ENCODE peak calls at places on chromosomes 4 and X, in eight cellular contexts. One of them, this sample, is unnamed.

GRCh38 chr4:87005369-87005689 is 70.5 kb downstream of the AFF1 start:
- DNase-seq in IMR-90: no peak
- DNase-seq in sigmoid colon: no peak
- DNase-seq in stomach: no peak
- DNase-seq in heart left ventricle: no peak
- DNase-seq in K562: no peak
- DNase-seq in spleen: no peak
- DNase-seq in upper lobe of left lung: no peak
- DNase-seq in this sample: no peak

GRCh38 chr4:107906458-107907100 is 24.8 kb upstream of the CYP2U1 start:
- DNase-seq in IMR-90: no peak
- DNase-seq in sigmoid colon: no peak
- DNase-seq in stomach: no peak
- DNase-seq in heart left ventricle: no peak
- DNase-seq in K562: no peak
- DNase-seq in spleen: no peak
- DNase-seq in upper lobe of left lung: no peak
- DNase-seq in this sample: no peak

GRCh38 chrX:6041630-6042029 is 187.0 kb downstream of the NLGN4X start:
- DNase-seq in IMR-90: no peak
- DNase-seq in sigmoid colon: no peak
- DNase-seq in stomach: no peak
- DNase-seq in heart left ventricle: no peak
- DNase-seq in K562: no peak
- DNase-seq in spleen: no peak
- DNase-seq in upper lobe of left lung: no peak
- DNase-seq in this sample: no peak

GRCh38 chr4:4461850-4462249 is 74.9 kb downstream of the NSG1 start:
- DNase-seq in IMR-90: no peak
- DNase-seq in sigmoid colon: no peak
- DNase-seq in stomach: peak; percentile 43
- DNase-seq in heart left ventricle: no peak
- DNase-seq in K562: no peak
- DNase-seq in spleen: no peak
- DNase-seq in upper lobe of left lung: peak; percentile 46
- DNase-seq in this sample: no peak

GRCh38 chrX:10159069-10159468 is 2.3 kb downstream of the CLCN4 start:
- DNase-seq in IMR-90: no peak
- DNase-seq in sigmoid colon: no peak
- DNase-seq in stomach: no peak
- DNase-seq in heart left ventricle: no peak
- DNase-seq in K562: peak; percentile 42
- DNase-seq in spleen: no peak
- DNase-seq in upper lobe of left lung: no peak
- DNase-seq in this sample: no peak

GRCh38 chr4:153649572-153649991 is 34.5 kb upstream of the TLR2 start:
- DNase-seq in IMR-90: peak; percentile 42
- DNase-seq in sigmoid colon: no peak
- DNase-seq in stomach: no peak
- DNase-seq in heart left ventricle: no peak
- DNase-seq in K562: no peak
- DNase-seq in spleen: no peak
- DNase-seq in upper lobe of left lung: no peak
- DNase-seq in this sample: no peak

GRCh38 chrX:154046262-154046771 is 26.6 kb upstream of the IRAK1 start:
- DNase-seq in IMR-90: peak; percentile 86
- DNase-seq in sigmoid colon: peak; percentile 80
- DNase-seq in stomach: no peak
- DNase-seq in heart left ventricle: peak; percentile 47
- DNase-seq in K562: no peak
- DNase-seq in spleen: no peak
- DNase-seq in upper lobe of left lung: no peak
- DNase-seq in this sample: no peak

GRCh38 chrX:115579786-115580294 is 18.9 kb downstream of the PLS3 start:
- DNase-seq in IMR-90: no peak
- DNase-seq in sigmoid colon: no peak
- DNase-seq in stomach: no peak
- DNase-seq in heart left ventricle: no peak
- DNase-seq in K562: no peak
- DNase-seq in spleen: no peak
- DNase-seq in upper lobe of left lung: no peak
- DNase-seq in this sample: no peak

GRCh38 chr4:29151584-29151983 is 1568.6 kb upstream of the PCDH7 start:
- DNase-seq in IMR-90: peak; percentile 52
- DNase-seq in sigmoid colon: no peak
- DNase-seq in stomach: no peak
- DNase-seq in heart left ventricle: no peak
- DNase-seq in K562: no peak
- DNase-seq in spleen: no peak
- DNase-seq in upper lobe of left lung: no peak
- DNase-seq in this sample: no peak

GRCh38 chrX:16838202-16839066 is 31.7 kb downstream of the RBBP7 start:
- DNase-seq in IMR-90: peak; percentile 80
- DNase-seq in sigmoid colon: no peak
- DNase-seq in stomach: peak; percentile 41
- DNase-seq in heart left ventricle: peak; percentile 52
- DNase-seq in K562: no peak
- DNase-seq in spleen: no peak
- DNase-seq in upper lobe of left lung: no peak
- DNase-seq in this sample: no peak

DNA sequence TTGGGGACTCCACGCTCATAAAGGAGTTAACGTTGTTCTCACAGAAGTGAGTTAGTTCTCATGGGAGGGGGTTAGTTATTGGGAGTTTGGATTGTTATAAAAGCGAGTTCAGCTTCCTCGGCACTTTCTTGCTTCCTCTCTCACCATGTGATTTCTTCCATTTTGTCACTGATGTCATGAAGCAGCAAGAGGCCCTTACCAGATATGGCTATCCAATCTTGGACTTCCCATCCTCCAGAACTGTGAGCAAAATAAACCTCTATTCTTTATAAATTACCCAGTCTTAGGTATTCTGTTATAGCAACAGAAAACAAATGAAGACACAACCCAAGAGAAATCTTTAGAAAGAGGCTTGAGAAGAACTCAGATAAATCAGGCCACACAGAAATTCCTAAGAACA is 29.5 kb downstream of the RELL1 start:
- DNase-seq in IMR-90: no peak
- DNase-seq in sigmoid colon: no peak
- DNase-seq in stomach: no peak
- DNase-seq in heart left ventricle: no peak
- DNase-seq in K562: no peak
- DNase-seq in spleen: no peak
- DNase-seq in upper lobe of left lung: no peak
- DNase-seq in this sample: no peak
- H3K4me1 ChIP-seq in IMR-90: peaks cover 3% of the 10 kb centered on the region
- H3K4me1 ChIP-seq in sigmoid colon: peaks cover 9% of the 10 kb centered on the region
- H3K4me1 ChIP-seq in stomach: peaks cover 41% of the 10 kb centered on the region
- H3K4me1 ChIP-seq in heart left ventricle: no peaks in the 10 kb centered on the region
- H3K4me1 ChIP-seq in K562: no peaks in the 10 kb centered on the region
- H3K4me1 ChIP-seq in spleen: peaks cover 4% of the 10 kb centered on the region
- H3K4me1 ChIP-seq in upper lobe of left lung: no peaks in the 10 kb centered on the region
- H3K4me1 ChIP-seq in this sample: peaks cover 2% of the 10 kb centered on the region

GRCh38 chrX:102155806-102156179 is at the start of gene BEX5:
- DNase-seq in IMR-90: no peak
- DNase-seq in sigmoid colon: peak; percentile 78
- DNase-seq in stomach: peak; percentile 72
- DNase-seq in heart left ventricle: peak; percentile 59
- DNase-seq in K562: peak; percentile 18
- DNase-seq in spleen: peak; percentile 83
- DNase-seq in upper lobe of left lung: peak; percentile 49
- DNase-seq in this sample: peak; percentile 41
- TF ChIP-seq POLR2A in IMR-90: no peak
- TF ChIP-seq POLR2A in sigmoid colon: no peak
- TF ChIP-seq POLR2A in stomach: no peak
- TF ChIP-seq POLR2A in heart left ventricle: no peak
- TF ChIP-seq POLR2A in K562: no peak
- TF ChIP-seq POLR2A in spleen: no peak
- TF ChIP-seq POLR2A in upper lobe of left lung: peak; percentile 41
- TF ChIP-seq POLR2A in this sample: peak; percentile 18

GRCh38 chr4:37717575-37717974 is 31.4 kb upstream of the RELL1 start:
- DNase-seq in IMR-90: peak; percentile 92
- DNase-seq in sigmoid colon: no peak
- DNase-seq in stomach: no peak
- DNase-seq in heart left ventricle: no peak
- DNase-seq in K562: no peak
- DNase-seq in spleen: no peak
- DNase-seq in upper lobe of left lung: no peak
- DNase-seq in this sample: no peak

GRCh38 chr4:37719021-37719420 is 32.8 kb upstream of the RELL1 start:
- DNase-seq in IMR-90: peak; percentile 40
- DNase-seq in sigmoid colon: no peak
- DNase-seq in stomach: no peak
- DNase-seq in heart left ventricle: no peak
- DNase-seq in K562: no peak
- DNase-seq in spleen: no peak
- DNase-seq in upper lobe of left lung: no peak
- DNase-seq in this sample: no peak

DNA sequence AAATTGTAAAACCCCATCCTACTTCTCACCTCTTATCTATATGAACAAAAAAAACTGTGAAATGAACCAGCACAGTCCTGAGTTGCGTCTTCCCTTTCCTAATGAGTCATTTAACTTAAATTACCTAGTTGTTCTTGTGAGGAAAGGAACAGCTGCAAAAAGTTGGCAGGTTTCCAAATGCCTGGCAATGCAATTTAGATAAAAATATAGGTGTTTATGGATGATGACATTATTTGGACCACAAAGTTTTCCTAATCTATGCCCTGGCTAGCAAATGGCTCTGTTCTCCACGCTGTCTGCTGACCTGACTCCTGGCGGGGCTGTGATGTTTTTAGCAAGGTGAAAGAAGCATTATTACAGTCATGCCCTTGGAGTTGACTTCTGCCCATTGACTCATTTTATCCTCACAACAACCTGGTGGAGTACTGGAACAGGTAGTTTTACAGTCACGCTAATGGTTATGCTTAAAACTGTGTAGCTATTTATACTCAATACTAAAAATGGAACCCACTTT is 29.8 kb upstream of the RELL1 start:
- DNase-seq in IMR-90: peak; percentile 66
- DNase-seq in sigmoid colon: no peak
- DNase-seq in stomach: no peak
- DNase-seq in heart left ventricle: peak; percentile 30
- DNase-seq in K562: no peak
- DNase-seq in spleen: no peak
- DNase-seq in upper lobe of left lung: no peak
- DNase-seq in this sample: peak; percentile 83
- TF ChIP-seq CTCF in IMR-90: no peak
- TF ChIP-seq CTCF in sigmoid colon: no peak
- TF ChIP-seq CTCF in stomach: no peak
- TF ChIP-seq CTCF in heart left ventricle: no peak
- TF ChIP-seq CTCF in K562: no peak
- TF ChIP-seq CTCF in spleen: no peak
- TF ChIP-seq CTCF in upper lobe of left lung: no peak
- TF ChIP-seq CTCF in this sample: no peak

DNA sequence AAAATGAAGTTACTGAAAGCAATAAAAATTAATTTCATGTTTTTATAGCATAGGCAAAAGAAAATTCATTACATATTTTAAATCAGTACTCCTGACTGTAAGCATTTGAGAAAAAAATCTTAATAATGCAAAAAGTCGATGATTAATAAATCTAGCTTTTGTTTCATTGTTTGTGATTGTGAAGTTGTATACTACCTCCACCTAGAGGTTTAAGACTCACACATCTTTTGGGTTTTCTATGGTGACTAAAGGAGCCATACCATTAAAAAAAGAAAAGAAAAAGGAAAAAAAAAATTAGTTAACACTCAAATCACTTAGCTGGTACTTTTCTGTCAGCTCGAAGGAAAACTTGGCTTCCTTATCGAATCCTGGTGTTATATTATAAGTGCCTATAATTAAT is 2.0 kb downstream of the GABRA2 start:
- DNase-seq in IMR-90: no peak
- DNase-seq in sigmoid colon: no peak
- DNase-seq in stomach: no peak
- DNase-seq in heart left ventricle: no peak
- DNase-seq in K562: no peak
- DNase-seq in spleen: no peak
- DNase-seq in upper lobe of left lung: no peak
- DNase-seq in this sample: no peak
- H3K4me1 ChIP-seq in IMR-90: no peaks in the 10 kb centered on the region
- H3K4me1 ChIP-seq in sigmoid colon: peaks cover 27% of the 10 kb centered on the region
- H3K4me1 ChIP-seq in stomach: peaks cover 26% of the 10 kb centered on the region
- H3K4me1 ChIP-seq in heart left ventricle: no peaks in the 10 kb centered on the region
- H3K4me1 ChIP-seq in K562: no peaks in the 10 kb centered on the region
- H3K4me1 ChIP-seq in spleen: no peaks in the 10 kb centered on the region
- H3K4me1 ChIP-seq in upper lobe of left lung: peaks cover 3% of the 10 kb centered on the region
- H3K4me1 ChIP-seq in this sample: no peaks in the 10 kb centered on the region

GRCh38 chr4:55980725-55981124 is 32.0 kb downstream of the CEP135 start:
- DNase-seq in IMR-90: no peak
- DNase-seq in sigmoid colon: no peak
- DNase-seq in stomach: no peak
- DNase-seq in heart left ventricle: no peak
- DNase-seq in K562: no peak
- DNase-seq in spleen: no peak
- DNase-seq in upper lobe of left lung: no peak
- DNase-seq in this sample: no peak

GRCh38 chr4:55973650-55974049 is 24.9 kb downstream of the CEP135 start:
- DNase-seq in IMR-90: no peak
- DNase-seq in sigmoid colon: no peak
- DNase-seq in stomach: no peak
- DNase-seq in heart left ventricle: no peak
- DNase-seq in K562: no peak
- DNase-seq in spleen: no peak
- DNase-seq in upper lobe of left lung: no peak
- DNase-seq in this sample: no peak

DNA sequence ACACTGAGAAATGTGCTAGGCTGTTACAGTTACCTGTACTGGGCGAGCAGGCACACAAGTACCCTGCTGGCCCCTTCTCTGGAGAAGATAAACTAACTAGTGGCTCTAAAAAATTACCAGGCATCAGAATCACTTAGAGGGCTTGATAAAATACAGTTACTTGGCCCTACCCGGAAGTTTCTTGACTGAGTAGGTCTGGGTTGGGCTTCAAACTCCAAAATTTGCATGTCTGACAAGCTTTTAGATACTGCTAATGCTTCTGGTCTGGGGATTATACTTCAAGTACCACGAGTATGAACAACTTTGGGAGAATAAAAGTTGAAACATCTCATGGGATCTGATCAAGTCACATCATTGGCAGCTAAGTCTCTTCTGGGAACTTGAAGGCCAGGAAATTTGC is 30.8 kb downstream of the CEP135 start:
- DNase-seq in IMR-90: no peak
- DNase-seq in sigmoid colon: no peak
- DNase-seq in stomach: no peak
- DNase-seq in heart left ventricle: no peak
- DNase-seq in K562: no peak
- DNase-seq in spleen: no peak
- DNase-seq in upper lobe of left lung: no peak
- DNase-seq in this sample: no peak
- TF ChIP-seq POLR2A in IMR-90: no peak
- TF ChIP-seq POLR2A in sigmoid colon: no peak
- TF ChIP-seq POLR2A in stomach: no peak
- TF ChIP-seq POLR2A in heart left ventricle: no peak
- TF ChIP-seq POLR2A in K562: no peak
- TF ChIP-seq POLR2A in spleen: no peak
- TF ChIP-seq POLR2A in upper lobe of left lung: no peak
- TF ChIP-seq POLR2A in this sample: no peak